ENCODE peak calls at places on chromosomes 11 and 22, in six cellular contexts. B, M, F, C, D and X are unnamed samples.

GRCh38 chr11:11444027-11444799 is 91.2 kb upstream of the CSNK2A3 start:
- DNase-seq in D (no peak), M (peak; percentile 35), C (peak; percentile 60), F (no peak), B (no peak), X (peak; percentile 41)

GRCh38 chr22:40766956-40767355 is 52.2 kb downstream of the SLC25A17 start:
- DNase-seq in C (no peak), F (peak; percentile 14), D (no peak), M (no peak), B (no peak), X (no peak)

GRCh38 chr11:94672636-94673035 is 95.5 kb upstream of the AMOTL1 start:
- DNase-seq in C (no peak), F (no peak), B (no peak), D (no peak), M (no peak), X (no peak)

GRCh38 chr11:4569075-4569474 is 12.5 kb upstream of the OR52I2 start:
- DNase-seq in B (no peak), M (no peak), F (no peak), D (no peak), C (no peak), X (no peak)

GRCh38 chr11:86274503-86274902 is 27.5 kb upstream of the HIKESHI start:
- DNase-seq in C (no peak), M (no peak), B (no peak), F (no peak), D (no peak), X (no peak)

GRCh38 chr22:20414059-20414440 is 20.1 kb downstream of the ZNF74 start:
- DNase-seq in F (no peak), M (no peak), D (no peak), C (no peak), B (no peak), X (no peak)

GRCh38 chr22:48204296-48204695 is 1441.8 kb downstream of the TBC1D22A start:
- DNase-seq in D (no peak), M (no peak), C (no peak), F (no peak), B (no peak), X (no peak)

GRCh38 chr22:49448546-49448945 is 379.1 kb downstream of the BRD1 start:
- DNase-seq in F (no peak), C (no peak), M (no peak), B (no peak), D (no peak), X (no peak)

GRCh38 chr11:37704791-37705190 is 1106.8 kb upstream of the RAG2 start:
- DNase-seq in B (no peak), D (no peak), M (no peak), F (no peak), C (peak; percentile 19), X (no peak)

GRCh38 chr11:126716456-126717083 is 284.0 kb downstream of the KIRREL3 start:
- DNase-seq in M (peak; percentile 36), F (no peak), D (no peak), B (peak; percentile 43), C (peak; percentile 2), X (peak; percentile 42)

GRCh38 chr11:19734171-19734570 is 21.5 kb downstream of the NAV2 start:
- DNase-seq in B (no peak), M (no peak), C (no peak), F (no peak), D (no peak), X (no peak)

GRCh38 chr11:100563541-100564280 is 123.4 kb upstream of the ARHGAP42 start:
- DNase-seq in B (no peak), C (peak; percentile 25), D (no peak), F (no peak), M (no peak), X (peak; percentile 31)

GRCh38 chr22:36386900-36387663 is 685 bp downstream of the MYH9 start:
- DNase-seq in C (no peak), F (peak; percentile 95), D (no peak), M (no peak), B (peak; percentile 76), X (no peak)

GRCh38 chr22:40463017-40463631 is 92.7 kb downstream of the SGSM3 start:
- DNase-seq in B (peak; percentile 80), D (no peak), F (no peak), M (no peak), C (no peak), X (no peak)

GRCh38 chr11:68843052-68843561 is 1.4 kb upstream of the CPT1A start:
- DNase-seq in F (no peak), B (no peak), D (no peak), C (peak; percentile 62), M (no peak), X (peak; percentile 56)

GRCh38 chr22:48235744-48236143 is 1473.3 kb downstream of the TBC1D22A start:
- DNase-seq in C (no peak), M (no peak), B (no peak), D (no peak), F (peak; percentile 34), X (no peak)

GRCh38 chr11:64281957-64282770 is 2.3 kb downstream of the BAD start:
- DNase-seq in F (no peak), C (no peak), M (no peak), B (no peak), D (no peak), X (no peak)

GRCh38 chr11:33268945-33269567 is 11.9 kb downstream of the HIPK3 start:
- DNase-seq in C (peak; percentile 27), B (no peak), F (no peak), D (no peak), M (no peak), X (peak; percentile 23)

GRCh38 chr11:70712471-70712870 is 314.1 kb downstream of the CTTN start:
- DNase-seq in M (no peak), B (no peak), F (no peak), C (no peak), D (no peak), X (no peak)

GRCh38 chr11:118907749-118908106 is 18.0 kb downstream of the BCL9L start:
- DNase-seq in D (no peak), B (no peak), C (no peak), F (no peak), M (no peak), X (no peak)

GRCh38 chr11:126345759-126346585 is 9.5 kb upstream of the ST3GAL4 start:
- DNase-seq in M (peak; percentile 74), B (no peak), D (peak; percentile 90), F (no peak), C (peak; percentile 75), X (peak; percentile 41)

GRCh38 chr11:46497498-46497897 is 96.3 kb downstream of the AMBRA1 start:
- DNase-seq in D (no peak), F (no peak), M (no peak), B (no peak), C (no peak), X (no peak)

GRCh38 chr11:44978961-44979331 is 28.3 kb upstream of the TP53I11 start:
- DNase-seq in B (no peak), M (no peak), D (no peak), C (no peak), F (no peak), X (no peak)

GRCh38 chr11:118310781-118311485 is 6.4 kb downstream of the CD3E start:
- DNase-seq in M (no peak), C (no peak), F (no peak), B (no peak), D (no peak), X (no peak)

GRCh38 chr22:30717331-30717921 is 22.8 kb downstream of the OSBP2 start:
- DNase-seq in F (no peak), B (no peak), C (peak; percentile 52), M (peak; percentile 64), D (no peak), X (peak; percentile 77)

GRCh38 chr22:22534604-22535415 is 14.7 kb upstream of the ZNF280A start:
- DNase-seq in C (no peak), B (no peak), F (no peak), M (no peak), D (no peak), X (no peak)

GRCh38 chr11:46039990-46040389 is 81.3 kb downstream of the PHF21A start:
- DNase-seq in M (peak; percentile 33), F (no peak), B (no peak), D (no peak), C (peak; percentile 81), X (peak; percentile 85)

GRCh38 chr11:28566643-28567042 is 458.5 kb downstream of the METTL15 start:
- DNase-seq in M (peak; percentile 99), B (no peak), D (peak; percentile 95), F (peak; percentile 84), C (peak; percentile 95), X (peak; percentile 97)

DNA sequence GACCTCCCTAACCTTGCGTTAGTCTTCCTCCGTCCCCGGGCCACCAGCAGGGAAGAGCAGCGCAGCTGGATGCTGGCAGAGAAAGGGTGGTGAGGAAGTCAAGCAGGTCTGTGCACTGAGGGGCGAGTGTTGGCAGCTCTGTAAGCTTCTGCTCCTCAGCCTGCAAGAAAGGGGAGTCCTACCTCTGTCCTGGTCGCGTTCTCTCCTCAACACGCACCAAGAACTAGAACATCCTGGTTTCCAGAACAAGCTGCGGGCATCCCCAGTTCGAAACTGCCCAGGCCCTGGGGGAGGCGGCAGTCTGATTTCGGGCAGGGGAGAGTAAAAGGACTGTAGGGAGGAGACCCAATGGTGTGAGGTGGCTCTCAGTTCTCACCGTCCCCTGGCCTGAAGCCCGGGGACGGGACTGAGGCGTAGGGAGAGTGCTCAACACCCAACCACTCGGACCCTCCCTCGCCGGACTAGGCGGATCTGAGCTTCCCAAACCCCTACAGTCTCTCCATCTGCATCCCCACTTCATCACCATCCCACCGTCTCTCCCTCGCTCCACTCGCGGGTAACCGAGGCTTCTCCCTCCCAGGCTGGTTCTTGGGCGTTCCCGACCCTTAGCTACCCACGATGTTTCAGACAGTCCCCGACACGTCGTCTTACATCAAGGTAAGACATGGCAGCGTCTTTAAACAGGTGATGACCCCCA is 7.7 kb upstream of the FLI1 start:
- DNase-seq in D (no peak), B (no peak), F (no peak), C (no peak), M (no peak), X (no peak)
- H3K4me3 ChIP-seq in D (no peak overlapping the region), B (no peak overlapping the region), F (no peak overlapping the region), C (no peak overlapping the region), M (peak overlapping the region; percentile 51), X (no peak overlapping the region)

GRCh38 chr22:39155421-39155820 is 2.9 kb upstream of the CBX7 start:
- DNase-seq in B (no peak), D (no peak), M (no peak), C (no peak), F (no peak), X (no peak)
- TF ChIP-seq CTCF in B (no peak), D (no peak), M (no peak), C (no peak), F (no peak), X (no peak)

DNA sequence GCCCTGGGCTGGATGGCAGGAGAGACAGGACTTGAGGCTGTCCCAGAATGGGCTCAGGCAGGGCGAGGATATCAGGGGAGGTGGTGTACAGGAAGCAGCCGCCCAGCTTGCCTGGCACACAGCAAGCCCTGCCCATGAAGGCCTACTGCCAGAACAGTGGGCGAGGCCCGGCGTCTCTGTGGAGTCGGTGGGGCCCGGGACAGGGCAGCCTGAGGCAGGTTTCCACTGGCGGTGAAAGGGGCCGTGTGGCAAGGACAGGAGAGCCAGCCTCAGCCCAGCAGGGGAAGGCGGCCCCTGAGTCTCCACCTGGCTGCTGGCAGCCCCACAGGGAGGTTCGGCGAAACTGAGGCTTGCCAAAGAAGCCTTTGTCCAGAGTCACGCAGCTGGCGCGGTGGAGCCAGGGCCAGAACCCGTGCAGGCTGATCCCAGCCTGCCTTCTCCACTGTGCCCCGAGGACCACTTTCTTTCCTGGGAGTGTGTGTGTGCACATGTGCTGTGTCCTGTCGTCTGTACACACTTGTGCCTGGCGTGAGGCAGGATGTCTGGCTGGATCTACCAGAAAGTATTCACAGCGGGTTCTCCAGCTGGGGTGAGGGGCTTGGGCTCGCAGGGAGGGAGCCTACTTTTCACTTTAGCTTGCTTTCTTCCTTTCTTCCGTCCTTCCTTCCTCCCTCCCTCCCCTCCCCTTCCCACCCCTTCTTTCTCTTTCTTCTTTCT is 1.2 kb downstream of the TSPO start:
- DNase-seq in B (peak; percentile 33), D (peak; percentile 80), M (no peak), F (peak; percentile 95), C (peak; percentile 41), X (peak; percentile 38)
- H3K4me3 ChIP-seq in B (peak overlapping the region; percentile 68), D (peak overlapping the region; percentile 64), M (peak overlapping the region; percentile 81), F (peak overlapping the region; percentile 85), C (peak overlapping the region; percentile 82), X (peak overlapping the region; percentile 70)

GRCh38 chr11:92552942-92553341 is 328.3 kb downstream of the FAT3 start:
- DNase-seq in C (peak; percentile 20), B (no peak), F (no peak), D (no peak), M (no peak), X (no peak)
- TF ChIP-seq CTCF in C (peak; percentile 5), B (peak; percentile 28), F (no peak), D (no peak), M (no peak), X (no peak)